ENCODE peak calls at places on chromosomes 2 and 18, in eight cellular contexts. U is upper lobe of left lung, C is endothelial cell of umbilical vein, H is left ventricle myocardium inferior, N is right atrium auricular region, S is mammary epithelial cell, Z is IMR-90, X is uterus. P is an unnamed sample.
A peak's percentile ranks its signal among the peaks of the same experiment; 100 is the strongest.

GRCh38 chr2:98917031-98917459 is 19.0 kb downstream of the CRACDL start:
- DNase-seq in U (no peak), C (peak; percentile 78), H (no peak), N (no peak), S (peak; percentile 84), Z (peak; percentile 84), X (no peak), P (no peak)

GRCh38 chr2:74876081-74876886 is 42.4 kb downstream of the HK2 start:
- DNase-seq in U (no peak), C (peak; percentile 63), H (no peak), N (no peak), S (no peak), Z (peak; percentile 46), X (peak; percentile 30), P (peak; percentile 45)

GRCh38 chr2:100008960-100009359 is 133.4 kb downstream of the AFF3 start:
- DNase-seq in U (no peak), C (no peak), H (no peak), N (no peak), S (no peak), Z (peak; percentile 76), X (no peak), P (no peak)

GRCh38 chr2:126662623-126663022 is 6.7 kb downstream of the GYPC start:
- DNase-seq in U (no peak), C (no peak), H (no peak), N (no peak), S (no peak), Z (no peak), X (no peak), P (no peak)

GRCh38 chr2:204726831-204727230 is 181.6 kb downstream of the PARD3B start:
- DNase-seq in U (no peak), C (no peak), H (no peak), N (no peak), S (no peak), Z (peak; percentile 13), X (no peak), P (no peak)

GRCh38 chr18:37251679-37252078 is 313.9 kb downstream of the CELF4 start:
- DNase-seq in U (no peak), C (no peak), H (no peak), N (no peak), S (peak; percentile 44), Z (no peak), X (no peak), P (no peak)

GRCh38 chr18:75003089-75003488 is 205.8 kb downstream of the PTGR3 start:
- DNase-seq in U (no peak), C (peak; percentile 30), H (no peak), N (no peak), S (no peak), Z (peak; percentile 24), X (no peak), P (no peak)

GRCh38 chr18:75211002-75211621 is 515 bp downstream of the TSHZ1 start:
- DNase-seq in U (peak; percentile 87), C (peak; percentile 43), H (no peak), N (no peak), S (peak; percentile 23), Z (peak; percentile 18), X (no peak), P (no peak)

GRCh38 chr2:70683455-70683854 is 84.5 kb downstream of the ADD2 start:
- DNase-seq in U (peak; percentile 40), C (no peak), H (no peak), N (no peak), S (no peak), Z (no peak), X (no peak), P (no peak)

GRCh38 chr18:36331541-36331971 is 34.0 kb downstream of the FHOD3 start:
- DNase-seq in U (peak; percentile 15), C (no peak), H (no peak), N (peak; percentile 53), S (no peak), Z (no peak), X (no peak), P (no peak)

GRCh38 chr18:48979944-48980890 is 29.5 kb upstream of the SMAD7 start:
- DNase-seq in U (no peak), C (no peak), H (no peak), N (no peak), S (no peak), Z (peak; percentile 65), X (no peak), P (no peak)

GRCh38 chr18:46164920-46165319 is 60.7 kb downstream of the HAUS1 start:
- DNase-seq in U (peak; percentile 48), C (no peak), H (no peak), N (no peak), S (no peak), Z (no peak), X (no peak), P (no peak)

GRCh38 chr2:230668184-230668938 is 44.3 kb upstream of the CAB39 start:
- DNase-seq in U (peak; percentile 81), C (no peak), H (peak; percentile 44), N (no peak), S (peak; percentile 40), Z (peak; percentile 74), X (no peak), P (no peak)

GRCh38 chr2:56376699-56377665 is 193.2 kb downstream of the CCDC85A start:
- DNase-seq in U (no peak), C (no peak), H (no peak), N (no peak), S (peak; percentile 18), Z (no peak), X (no peak), P (no peak)

GRCh38 chr2:626491-627339 is 50.5 kb downstream of the TMEM18 start:
- DNase-seq in U (peak; percentile 23), C (no peak), H (no peak), N (peak; percentile 21), S (no peak), Z (no peak), X (no peak), P (no peak)

GRCh38 chr2:16067444-16068232 is 127.3 kb downstream of the MYCN start:
- DNase-seq in U (peak; percentile 27), C (no peak), H (no peak), N (no peak), S (no peak), Z (no peak), X (no peak), P (no peak)

GRCh38 chr2:236573066-236573929 is 3.7 kb downstream of the ACKR3 start:
- DNase-seq in U (peak; percentile 42), C (no peak), H (no peak), N (no peak), S (no peak), Z (no peak), X (no peak), P (no peak)

GRCh38 chr2:236575501-236575900 is 5.9 kb downstream of the ACKR3 start:
- DNase-seq in U (no peak), C (peak; percentile 45), H (no peak), N (no peak), S (no peak), Z (no peak), X (no peak), P (no peak)

GRCh38 chr2:236574424-236575145 is 5.0 kb downstream of the ACKR3 start:
- DNase-seq in U (no peak), C (peak; percentile 34), H (no peak), N (no peak), S (no peak), Z (no peak), X (no peak), P (no peak)

GRCh38 chr2:236572482-236572881 is 2.9 kb downstream of the ACKR3 start:
- DNase-seq in U (no peak), C (peak; percentile 71), H (peak; percentile 61), N (no peak), S (no peak), Z (no peak), X (no peak), P (no peak)

DNA sequence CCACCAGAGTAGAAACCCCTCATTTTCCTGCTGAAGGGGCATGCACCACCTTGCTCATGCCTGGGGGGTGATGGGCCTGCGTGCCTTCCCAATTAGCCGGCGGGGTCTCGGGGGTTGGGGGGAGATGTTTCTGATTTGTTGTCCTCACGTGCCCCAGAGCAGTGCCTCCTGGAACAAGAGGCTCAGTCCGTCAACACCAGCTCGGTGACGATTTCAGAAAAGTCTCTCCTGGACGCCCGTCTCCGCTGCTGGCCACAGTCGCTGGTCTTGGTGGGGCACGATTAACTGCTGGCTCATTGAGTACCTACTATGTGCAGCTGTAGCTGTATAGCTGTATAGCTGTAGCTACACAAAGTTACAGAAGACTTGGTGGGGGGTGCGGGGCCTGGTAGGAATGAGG is 4.4 kb downstream of the ACKR3 start:
- DNase-seq in U (peak; percentile 51), C (peak; percentile 18), H (no peak), N (no peak), S (no peak), Z (no peak), X (no peak), P (no peak)
- H3K4me1 ChIP-seq in U (peaks cover 13% of the 10 kb centered on the region), C (peaks cover 73% of the 10 kb centered on the region), H (peaks cover 94% of the 10 kb centered on the region), N (no peaks in the 10 kb centered on the region), S (no peaks in the 10 kb centered on the region), Z (no peaks in the 10 kb centered on the region), X (no peaks in the 10 kb centered on the region), P (no peaks in the 10 kb centered on the region)

GRCh38 chr2:188385857-188386256 is 94.2 kb downstream of the GULP1 start:
- DNase-seq in U (no peak), C (no peak), H (no peak), N (no peak), S (no peak), Z (no peak), X (no peak), P (no peak)

GRCh38 chr2:188383158-188383557 is 91.5 kb downstream of the GULP1 start:
- DNase-seq in U (no peak), C (peak; percentile 39), H (no peak), N (no peak), S (no peak), Z (peak; percentile 24), X (no peak), P (no peak)

GRCh38 chr2:188391354-188391753 is 99.7 kb downstream of the GULP1 start:
- DNase-seq in U (no peak), C (no peak), H (no peak), N (no peak), S (no peak), Z (peak; percentile 18), X (no peak), P (no peak)

GRCh38 chr2:188388831-188389230 is 97.2 kb downstream of the GULP1 start:
- DNase-seq in U (no peak), C (no peak), H (no peak), N (no peak), S (peak; percentile 40), Z (no peak), X (no peak), P (no peak)
- H3K4me3 ChIP-seq in U (no peak overlapping the region), C (no peak overlapping the region), H (no peak overlapping the region), N (no peak overlapping the region), S (no peak overlapping the region), Z (no peak overlapping the region), X (no peak overlapping the region), P (no peak overlapping the region)

GRCh38 chr18:32238635-32239268 is 48.9 kb downstream of the MEP1B start:
- DNase-seq in U (no peak), C (no peak), H (no peak), N (no peak), S (no peak), Z (no peak), X (no peak), P (no peak)
- TF ChIP-seq CTCF in U (no peak), C (no peak), H (no peak), N (no peak), S (peak; percentile 17), Z (no peak), X (no peak), P (no peak)

DNA sequence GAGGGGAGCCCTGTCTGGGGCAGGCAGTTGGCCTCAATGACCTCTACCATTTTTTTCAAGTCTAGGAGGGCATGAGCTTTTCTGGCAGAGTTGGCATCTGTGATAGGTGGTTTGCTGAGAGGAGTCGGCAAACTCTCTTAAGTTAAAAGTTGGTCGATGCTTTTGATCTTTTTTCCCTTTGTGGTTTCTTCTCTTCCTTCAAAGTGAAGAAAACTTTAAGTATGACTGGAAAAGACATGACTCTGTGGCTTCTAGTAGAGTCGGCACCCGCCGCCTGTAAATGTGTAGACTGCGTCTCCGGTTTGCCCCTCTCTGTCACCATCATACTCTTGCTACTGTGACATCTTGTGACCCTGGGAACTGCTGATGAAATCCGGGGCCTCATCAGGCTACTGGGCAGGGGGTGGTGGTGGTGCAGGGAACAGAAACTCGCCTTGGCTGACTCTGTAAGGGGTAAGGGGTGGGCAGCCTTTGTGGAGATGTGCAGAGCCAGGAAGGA is 21.1 kb downstream of the INPP5D start:
- DNase-seq in U (no peak), C (no peak), H (no peak), N (no peak), S (no peak), Z (no peak), X (no peak), P (no peak)
- H3K4me1 ChIP-seq in U (peaks cover 66% of the 10 kb centered on the region), C (peaks cover 40% of the 10 kb centered on the region), H (peaks cover 44% of the 10 kb centered on the region), N (no peaks in the 10 kb centered on the region), S (no peaks in the 10 kb centered on the region), Z (no peaks in the 10 kb centered on the region), X (no peaks in the 10 kb centered on the region), P (no peaks in the 10 kb centered on the region)

P was measured in prostate gland.